ENCODE peak calls at places on chromosomes 11 and 22, in seven cellular contexts. One of them, this sample, is unnamed.

GRCh38 chr11:110855246-110855645 is 143.0 kb upstream of the ARHGAP20 start:
- DNase-seq in transverse colon: no peak
- DNase-seq in tibial nerve: no peak
- DNase-seq in body of pancreas: no peak
- DNase-seq in A549: no peak
- DNase-seq in uterus: no peak
- DNase-seq in GM12891: no peak
- DNase-seq in this sample: no peak

GRCh38 chr11:122207505-122207904 is 91.5 kb upstream of the BLID start:
- DNase-seq in transverse colon: no peak
- DNase-seq in A549: no peak
- DNase-seq in tibial nerve: peak
- DNase-seq in body of pancreas: no peak
- DNase-seq in GM12891: no peak
- DNase-seq in uterus: peak
- DNase-seq in this sample: no peak

GRCh38 chr22:19201130-19201857 is 22.8 kb upstream of the SLC25A1 start:
- DNase-seq in uterus: no peak
- DNase-seq in tibial nerve: no peak
- DNase-seq in A549: no peak
- DNase-seq in body of pancreas: no peak
- DNase-seq in GM12891: no peak
- DNase-seq in transverse colon: no peak
- DNase-seq in this sample: no peak

GRCh38 chr22:42249831-42250230 is 20.6 kb downstream of the TCF20 start:
- DNase-seq in uterus: no peak
- DNase-seq in transverse colon: no peak
- DNase-seq in GM12891: no peak
- DNase-seq in body of pancreas: no peak
- DNase-seq in tibial nerve: no peak
- DNase-seq in A549: no peak
- DNase-seq in this sample: no peak

GRCh38 chr11:8871283-8871775 is 39.7 kb upstream of the AKIP1 start:
- DNase-seq in A549: peak
- DNase-seq in body of pancreas: peak
- DNase-seq in uterus: peak
- DNase-seq in transverse colon: peak
- DNase-seq in tibial nerve: peak
- DNase-seq in GM12891: no peak
- DNase-seq in this sample: peak

GRCh38 chr11:4025957-4026324 is 68.7 kb upstream of the RRM1 start:
- DNase-seq in GM12891: no peak
- DNase-seq in A549: no peak
- DNase-seq in body of pancreas: no peak
- DNase-seq in tibial nerve: no peak
- DNase-seq in transverse colon: no peak
- DNase-seq in uterus: peak
- DNase-seq in this sample: no peak

GRCh38 chr22:33470456-33470855 is 412.3 kb upstream of the SYN3 start:
- DNase-seq in tibial nerve: no peak
- DNase-seq in uterus: no peak
- DNase-seq in GM12891: no peak
- DNase-seq in transverse colon: no peak
- DNase-seq in body of pancreas: no peak
- DNase-seq in A549: no peak
- DNase-seq in this sample: no peak

GRCh38 chr11:109911488-109911887 is 181.7 kb upstream of the ZC3H12C start:
- DNase-seq in transverse colon: no peak
- DNase-seq in GM12891: no peak
- DNase-seq in body of pancreas: no peak
- DNase-seq in A549: no peak
- DNase-seq in tibial nerve: no peak
- DNase-seq in uterus: no peak
- DNase-seq in this sample: no peak

GRCh38 chr11:60307507-60308195 is 19.4 kb upstream of the MS4A6E start:
- DNase-seq in body of pancreas: no peak
- DNase-seq in tibial nerve: no peak
- DNase-seq in transverse colon: no peak
- DNase-seq in uterus: no peak
- DNase-seq in A549: no peak
- DNase-seq in GM12891: no peak
- DNase-seq in this sample: no peak

GRCh38 chr11:116482716-116483115 is 290.1 kb downstream of the BUD13 start:
- DNase-seq in GM12891: no peak
- DNase-seq in transverse colon: no peak
- DNase-seq in A549: no peak
- DNase-seq in uterus: no peak
- DNase-seq in body of pancreas: no peak
- DNase-seq in tibial nerve: no peak
- DNase-seq in this sample: no peak

GRCh38 chr11:46655631-46656030 is 38.3 kb downstream of the ATG13 start:
- DNase-seq in A549: no peak
- DNase-seq in body of pancreas: no peak
- DNase-seq in transverse colon: no peak
- DNase-seq in GM12891: no peak
- DNase-seq in uterus: no peak
- DNase-seq in tibial nerve: no peak
- DNase-seq in this sample: no peak

GRCh38 chr11:69080361-69080973 is 31.7 kb downstream of the TPCN2 start:
- DNase-seq in uterus: no peak
- DNase-seq in GM12891: no peak
- DNase-seq in transverse colon: no peak
- DNase-seq in tibial nerve: no peak
- DNase-seq in body of pancreas: no peak
- DNase-seq in A549: peak
- DNase-seq in this sample: peak

GRCh38 chr22:38087855-38088254 is 3.9 kb upstream of the SLC16A8 start:
- DNase-seq in GM12891: no peak
- DNase-seq in body of pancreas: no peak
- DNase-seq in A549: no peak
- DNase-seq in transverse colon: no peak
- DNase-seq in uterus: no peak
- DNase-seq in tibial nerve: no peak
- DNase-seq in this sample: no peak

GRCh38 chr22:32055069-32055468 is 12.0 kb downstream of the SLC5A1 start:
- DNase-seq in GM12891: no peak
- DNase-seq in A549: no peak
- DNase-seq in body of pancreas: no peak
- DNase-seq in transverse colon: no peak
- DNase-seq in tibial nerve: no peak
- DNase-seq in uterus: no peak
- DNase-seq in this sample: no peak

GRCh38 chr11:67630943-67631331 is 1.2 kb upstream of the NUDT8 start:
- DNase-seq in GM12891: no peak
- DNase-seq in uterus: no peak
- DNase-seq in transverse colon: no peak
- DNase-seq in body of pancreas: no peak
- DNase-seq in tibial nerve: no peak
- DNase-seq in A549: no peak
- DNase-seq in this sample: no peak

DNA sequence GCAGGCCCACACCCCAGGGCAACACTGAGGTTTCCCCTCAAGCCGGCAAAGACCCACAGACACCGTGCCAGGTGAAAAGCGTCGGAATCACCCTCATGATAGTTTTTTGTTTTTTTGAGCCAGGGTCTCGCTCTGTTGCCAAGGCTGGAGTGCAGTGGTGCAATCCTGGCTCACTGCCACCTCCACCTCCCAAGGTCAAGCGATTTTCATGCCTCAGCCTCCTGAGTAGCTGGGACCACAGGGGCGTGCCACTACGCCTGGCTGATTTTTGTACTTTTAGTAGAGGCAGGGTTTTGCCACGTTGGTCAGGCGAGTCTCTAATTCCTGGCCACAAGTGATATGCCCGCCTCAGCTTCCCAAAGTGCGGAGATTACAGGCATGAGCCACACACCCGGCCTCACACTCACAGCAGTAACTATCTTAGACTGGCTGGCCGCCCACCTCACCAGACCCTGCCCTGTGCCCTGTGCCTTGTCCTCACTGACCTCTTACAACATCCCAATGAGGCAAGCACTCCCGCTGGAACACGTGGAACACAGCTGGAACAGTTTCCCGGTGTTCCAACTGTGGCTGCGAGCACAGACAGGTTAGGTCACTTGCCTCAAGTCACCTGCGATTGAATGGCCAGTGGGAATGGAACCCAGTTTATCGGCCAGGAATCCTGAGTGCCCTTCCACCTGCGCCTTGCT is 21.1 kb downstream of the LRRC10B start:
- DNase-seq in A549: no peak
- DNase-seq in uterus: no peak
- DNase-seq in transverse colon: no peak
- DNase-seq in tibial nerve: peak
- DNase-seq in body of pancreas: peak
- DNase-seq in GM12891: no peak
- DNase-seq in this sample: no peak
- TF ChIP-seq POLR2A in A549: no peak
- TF ChIP-seq POLR2A in uterus: no peak
- TF ChIP-seq POLR2A in transverse colon: no peak
- TF ChIP-seq POLR2A in tibial nerve: no peak
- TF ChIP-seq POLR2A in body of pancreas: no peak
- TF ChIP-seq POLR2A in GM12891: no peak
- TF ChIP-seq POLR2A in this sample: no peak

GRCh38 chr11:57424802-57425564 is 1.9 kb downstream of the SLC43A3 start:
- DNase-seq in GM12891: peak
- DNase-seq in body of pancreas: peak
- DNase-seq in A549: no peak
- DNase-seq in transverse colon: peak
- DNase-seq in tibial nerve: peak
- DNase-seq in uterus: peak
- DNase-seq in this sample: peak
- TF ChIP-seq POLR2A in GM12891: peak
- TF ChIP-seq POLR2A in body of pancreas: no peak
- TF ChIP-seq POLR2A in A549: no peak
- TF ChIP-seq POLR2A in transverse colon: no peak
- TF ChIP-seq POLR2A in tibial nerve: no peak
- TF ChIP-seq POLR2A in uterus: no peak
- TF ChIP-seq POLR2A in this sample: no peak

DNA sequence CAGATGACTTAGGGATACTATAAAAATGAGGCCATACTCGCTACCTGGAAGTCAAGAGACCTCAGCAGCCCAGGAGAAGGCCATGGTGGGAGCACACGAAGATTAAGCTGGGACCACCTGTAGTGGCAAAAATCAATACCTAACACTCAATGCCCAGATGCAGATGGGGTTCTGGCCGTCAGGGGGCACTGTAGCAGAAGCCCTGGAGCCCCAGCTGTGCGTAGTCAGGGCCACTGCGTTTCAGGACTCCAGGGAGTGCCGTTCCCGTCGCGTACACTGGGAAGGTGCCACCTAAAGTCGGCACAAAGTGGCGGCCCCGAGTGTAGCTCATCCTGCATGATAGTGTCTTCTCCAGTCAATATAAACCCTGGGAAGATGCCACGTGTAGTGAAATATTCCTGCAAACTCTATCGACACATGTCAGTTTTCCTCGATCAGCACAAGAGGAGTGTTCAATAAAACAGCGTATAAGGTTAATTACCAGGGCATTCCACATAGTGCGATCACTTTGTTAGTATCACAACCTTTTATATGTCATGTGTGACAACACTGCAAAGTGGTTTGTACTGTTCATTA is 123.7 kb upstream of the NTM start:
- DNase-seq in body of pancreas: peak
- DNase-seq in A549: peak
- DNase-seq in uterus: no peak
- DNase-seq in tibial nerve: peak
- DNase-seq in GM12891: no peak
- DNase-seq in transverse colon: peak
- DNase-seq in this sample: no peak
- TF ChIP-seq POLR2A in body of pancreas: no peak
- TF ChIP-seq POLR2A in A549: no peak
- TF ChIP-seq POLR2A in uterus: no peak
- TF ChIP-seq POLR2A in tibial nerve: no peak
- TF ChIP-seq POLR2A in GM12891: no peak
- TF ChIP-seq POLR2A in transverse colon: no peak
- TF ChIP-seq POLR2A in this sample: no peak

GRCh38 chr11:61971177-61972111 is 4.0 kb upstream of the FTH1 start:
- DNase-seq in transverse colon: peak
- DNase-seq in GM12891: peak
- DNase-seq in tibial nerve: peak
- DNase-seq in body of pancreas: peak
- DNase-seq in A549: peak
- DNase-seq in uterus: peak
- DNase-seq in this sample: peak
- TF ChIP-seq POLR2A in transverse colon: peak
- TF ChIP-seq POLR2A in GM12891: peak
- TF ChIP-seq POLR2A in tibial nerve: peak
- TF ChIP-seq POLR2A in body of pancreas: peak
- TF ChIP-seq POLR2A in A549: no peak
- TF ChIP-seq POLR2A in uterus: peak
- TF ChIP-seq POLR2A in this sample: no peak

DNA sequence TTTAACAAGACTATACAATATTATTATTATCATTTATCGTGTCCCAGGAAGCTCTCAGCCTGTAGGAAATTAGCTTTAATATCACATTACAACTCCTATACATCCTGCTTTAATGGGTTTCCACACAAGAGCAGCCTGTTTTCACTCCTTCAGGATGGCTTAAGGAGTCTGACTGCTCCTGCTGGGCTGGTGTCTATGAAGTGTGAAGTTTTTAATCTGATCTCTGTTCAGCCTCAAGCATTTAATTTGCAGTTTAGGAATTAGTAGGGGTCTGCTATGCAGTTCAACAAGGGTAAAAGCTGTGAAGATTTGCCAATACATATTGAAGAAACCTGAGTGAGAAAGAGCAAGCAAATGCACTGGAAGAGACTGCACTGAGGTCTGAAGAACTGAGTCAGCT is 653.4 kb upstream of the LRRC4C start:
- DNase-seq in tibial nerve: no peak
- DNase-seq in body of pancreas: no peak
- DNase-seq in uterus: no peak
- DNase-seq in GM12891: no peak
- DNase-seq in A549: no peak
- DNase-seq in transverse colon: no peak
- DNase-seq in this sample: no peak
- TF ChIP-seq POLR2A in tibial nerve: no peak
- TF ChIP-seq POLR2A in body of pancreas: no peak
- TF ChIP-seq POLR2A in uterus: no peak
- TF ChIP-seq POLR2A in GM12891: no peak
- TF ChIP-seq POLR2A in A549: no peak
- TF ChIP-seq POLR2A in transverse colon: no peak
- TF ChIP-seq POLR2A in this sample: no peak

GRCh38 chr11:27699242-27699925 is 871 bp downstream of the BDNF start:
- DNase-seq in A549: peak
- DNase-seq in tibial nerve: no peak
- DNase-seq in transverse colon: no peak
- DNase-seq in body of pancreas: no peak
- DNase-seq in GM12891: no peak
- DNase-seq in uterus: no peak
- DNase-seq in this sample: no peak
- TF ChIP-seq POLR2A in A549: no peak
- TF ChIP-seq POLR2A in tibial nerve: no peak
- TF ChIP-seq POLR2A in transverse colon: no peak
- TF ChIP-seq POLR2A in body of pancreas: no peak
- TF ChIP-seq POLR2A in GM12891: no peak
- TF ChIP-seq POLR2A in uterus: no peak
- TF ChIP-seq POLR2A in this sample: no peak

This sample was measured in H54.